ENCODE peak calls at places on chromosome 16, in four cellular contexts. H is AG08395, E is posterior cingulate gyrus, U is ELR. W is an unnamed sample.

GRCh38 chr16:78244131-78244899 is 144.9 kb downstream of the WWOX start:
- DNase-seq in H (no peak), E (no peak), U (no peak), W (no peak)

GRCh38 chr16:57604177-57604576 is 24.3 kb upstream of the ADGRG1 start:
- DNase-seq in H (no peak), E (no peak), U (no peak), W (no peak)

GRCh38 chr16:3256146-3256875 is at the start of gene MEFV:
- DNase-seq in H (no peak), E (no peak), U (peak), W (peak)

GRCh38 chr16:84068783-84069464 is 26.3 kb upstream of the SLC38A8 start:
- DNase-seq in H (no peak), E (no peak), U (no peak), W (no peak)

GRCh38 chr16:7509919-7510705 is 177.5 kb downstream of the RBFOX1 start:
- DNase-seq in H (no peak), E (peak), U (no peak), W (no peak)

GRCh38 chr16:84158455-84158854 is 13.3 kb downstream of the DNAAF1 start:
- DNase-seq in H (no peak), E (no peak), U (no peak), W (no peak)

GRCh38 chr16:84462296-84463210 is 41.9 kb downstream of the MEAK7 start:
- DNase-seq in H (no peak), E (peak), U (no peak), W (peak)

GRCh38 chr16:81921873-81922584 is 89.2 kb downstream of the SDR42E1 start:
- DNase-seq in H (no peak), E (no peak), U (no peak), W (no peak)

GRCh38 chr16:24978370-24978914 is 36.7 kb downstream of the ARHGAP17 start:
- DNase-seq in H (no peak), E (no peak), U (no peak), W (no peak)

GRCh38 chr16:20889625-20890275 is 10.4 kb downstream of the DCUN1D3 start:
- DNase-seq in H (no peak), E (no peak), U (no peak), W (no peak)